ENCODE peak calls at places on chromosomes 1 and 21, in six cellular contexts. T, C, R, A, F and D are unnamed samples.

GRCh38 chr1:36924282-36924791 is 110.0 kb downstream of the GRIK3 start:
- DNase-seq in C (peak; percentile 6), A (peak; percentile 5), T (peak; percentile 11), R (peak; percentile 11), F (peak; percentile 80), D (no peak)

GRCh38 chr21:31248598-31248997 is 95.5 kb downstream of the TIAM1 start:
- DNase-seq in T (peak; percentile 67), R (peak; percentile 73), C (peak; percentile 85), F (no peak), A (peak; percentile 69), D (no peak)

GRCh38 chr1:236748471-236748870 is 46.6 kb upstream of the MTR start:
- DNase-seq in A (no peak), F (no peak), T (no peak), R (no peak), C (no peak), D (peak; percentile 17)

GRCh38 chr1:117026361-117026760 is 24.8 kb downstream of the CD101 start:
- DNase-seq in R (no peak), C (no peak), T (no peak), F (no peak), A (no peak), D (no peak)

GRCh38 chr21:45405271-45405818 is 380 bp downstream of the COL18A1 start:
- DNase-seq in R (peak; percentile 49), F (peak; percentile 35), T (no peak), A (no peak), C (no peak), D (peak; percentile 23)

GRCh38 chr1:218284377-218284916 is 646 bp upstream of the RRP15 start:
- DNase-seq in R (no peak), A (no peak), F (peak; percentile 7), T (no peak), C (no peak), D (no peak)

GRCh38 chr1:211695135-211695816 is 19.9 kb upstream of the NEK2 start:
- DNase-seq in F (no peak), C (peak; percentile 70), R (no peak), T (no peak), A (no peak), D (no peak)

GRCh38 chr1:19154876-19155275 is 55.2 kb downstream of the UBR4 start:
- DNase-seq in R (no peak), T (no peak), C (no peak), F (no peak), A (no peak), D (no peak)

GRCh38 chr1:12453400-12454343 is 164.3 kb downstream of the DHRS3 start:
- DNase-seq in C (no peak), F (no peak), A (no peak), R (no peak), T (no peak), D (no peak)

GRCh38 chr1:17212487-17213121 is 7.7 kb downstream of the PADI1 start:
- DNase-seq in R (peak; percentile 76), F (no peak), A (peak; percentile 65), T (peak; percentile 77), C (peak; percentile 53), D (peak; percentile 61)

GRCh38 chr1:47262787-47263413 is 30.9 kb upstream of the TAL1 start:
- DNase-seq in T (peak; percentile 49), R (peak; percentile 52), A (peak; percentile 49), C (peak; percentile 23), F (peak; percentile 68), D (peak; percentile 15)

GRCh38 chr1:157377216-157377821 is 175.0 kb downstream of the FCRL5 start:
- DNase-seq in A (peak; percentile 52), T (peak; percentile 17), C (peak; percentile 63), F (peak; percentile 71), R (peak; percentile 30), D (peak; percentile 16)

GRCh38 chr1:110480356-110481096 is 29.6 kb downstream of the PROK1 start:
- DNase-seq in F (no peak), C (no peak), R (no peak), A (no peak), T (no peak), D (no peak)

GRCh38 chr1:29237906-29238600 is 1.7 kb downstream of the PTPRU start:
- DNase-seq in T (peak; percentile 29), F (peak; percentile 38), R (peak; percentile 43), A (peak; percentile 13), C (no peak), D (peak; percentile 53)

GRCh38 chr1:221271696-221272095 is 392.5 kb downstream of the HLX start:
- DNase-seq in R (no peak), F (no peak), T (no peak), C (no peak), A (no peak), D (no peak)

GRCh38 chr1:63442141-63442475 is 74.7 kb downstream of the ALG6 start:
- DNase-seq in C (no peak), T (peak; percentile 9), R (peak; percentile 28), F (no peak), A (no peak), D (no peak)

GRCh38 chr1:240086726-240087125 is 5.0 kb upstream of the FMN2 start:
- DNase-seq in A (peak; percentile 6), R (peak; percentile 47), T (no peak), C (peak; percentile 42), F (no peak), D (no peak)

GRCh38 chr1:6859415-6860343 is 74.4 kb downstream of the CAMTA1 start:
- DNase-seq in R (peak; percentile 98), T (peak; percentile 97), F (no peak), A (peak; percentile 93), C (peak; percentile 81), D (peak; percentile 45)

GRCh38 chr1:24769656-24770651 is 24.7 kb downstream of the CLIC4 start:
- DNase-seq in A (peak; percentile 58), R (peak; percentile 95), C (peak; percentile 89), T (peak; percentile 98), F (no peak), D (no peak)

GRCh38 chr1:116990612-116991151 is 10.9 kb upstream of the CD101 start:
- DNase-seq in F (no peak), R (peak; percentile 10), C (no peak), T (peak; percentile 76), A (peak; percentile 94), D (no peak)